ENCODE peak calls at places on chromosomes 2 and 18, in six cellular contexts. D is A172, Y is fibroblast of lung, V is AG09309, I is posterior vena cava, K is transverse colon. N is an unnamed sample.

GRCh38 chr2:212441821-212442220 is 96.8 kb downstream of the ERBB4 start:
- DNase-seq in D (no peak), Y (no peak), V (no peak), I (no peak), K (no peak), N (no peak)

GRCh38 chr2:195124391-195125079 is 532.5 kb upstream of the SLC39A10 start:
- DNase-seq in D (no peak), Y (no peak), V (no peak), I (peak), K (no peak), N (no peak)

GRCh38 chr2:190137561-190137960 is 75.0 kb upstream of the MSTN start:
- DNase-seq in D (no peak), Y (peak), V (no peak), I (no peak), K (no peak), N (no peak)

GRCh38 chr18:11775436-11775835 is 75.8 kb upstream of the CHMP1B start:
- DNase-seq in D (no peak), Y (no peak), V (no peak), I (no peak), K (no peak), N (no peak)

GRCh38 chr2:88832256-88832991 is 141.0 kb downstream of the RPIA start:
- DNase-seq in D (no peak), Y (no peak), V (no peak), I (peak), K (peak), N (no peak)

GRCh38 chr2:162365392-162365791 is 21.5 kb downstream of the GCA start:
- DNase-seq in D (no peak), Y (no peak), V (no peak), I (no peak), K (no peak), N (no peak)

GRCh38 chr2:58057890-58058590 is 11.4 kb downstream of the VRK2 start:
- DNase-seq in D (no peak), Y (no peak), V (no peak), I (no peak), K (no peak), N (no peak)

GRCh38 chr2:237060518-237061312 is 25.0 kb upstream of the COPS8 start:
- DNase-seq in D (peak), Y (peak), V (no peak), I (no peak), K (peak), N (peak)

GRCh38 chr2:174337337-174338154 is 2.8 kb downstream of the SP9 start:
- DNase-seq in D (no peak), Y (peak), V (no peak), I (no peak), K (no peak), N (no peak)

GRCh38 chr18:31409301-31409700 is 32.7 kb downstream of the DSG4 start:
- DNase-seq in D (no peak), Y (no peak), V (no peak), I (no peak), K (no peak), N (no peak)

GRCh38 chr2:200040251-200040650 is 84.9 kb downstream of the MAIP1 start:
- DNase-seq in D (no peak), Y (peak), V (no peak), I (no peak), K (no peak), N (no peak)

GRCh38 chr18:1392046-1392445 is 487.4 kb downstream of the ADCYAP1 start:
- DNase-seq in D (no peak), Y (no peak), V (no peak), I (no peak), K (no peak), N (no peak)

GRCh38 chr2:161030260-161031063 is 129.8 kb upstream of the TANK start:
- DNase-seq in D (peak), Y (peak), V (peak), I (no peak), K (peak), N (peak)

GRCh38 chr2:110804915-110805314 is 72.5 kb downstream of the ACOXL start:
- DNase-seq in D (no peak), Y (no peak), V (no peak), I (no peak), K (no peak), N (no peak)

GRCh38 chr18:48340502-48340901 is 68.7 kb downstream of the ZBTB7C start:
- DNase-seq in D (no peak), Y (no peak), V (no peak), I (peak), K (no peak), N (no peak)

GRCh38 chr2:47035615-47036488 is 119.3 kb downstream of the STPG4 start:
- DNase-seq in D (no peak), Y (no peak), V (no peak), I (no peak), K (no peak), N (no peak)

GRCh38 chr2:207896525-207897295 is 127.0 kb upstream of the FZD5 start:
- DNase-seq in D (no peak), Y (no peak), V (no peak), I (no peak), K (peak), N (no peak)